ENCODE peak calls at places on chromosomes 3 and 15, in seven cellular contexts. S is NCI-H1694; Q is neural crest cell; V is NCI-H1092 treated with DMSO at 0.1 percent for 48 hours; D is stimulated activated CD4-positive, alpha-beta T cell treated with anti-CD3 and anti-CD28 coated beads, TNF-alpha, amount 100 ng/mL, for 24 hours; G is NCI-H510A treated with DMSO at 0.1 percent for 48 hours; F is activated CD8-positive, alpha-beta memory T cell treated with anti-CD3 and anti-CD28 coated beads for 48 hours. A is an unnamed sample.

GRCh38 chr3:20852712-20853111 is 666.7 kb upstream of the SGO1 start:
- DNase-seq in S (no peak), Q (no peak), V (no peak), D (no peak), G (no peak), F (no peak), A (no peak)

GRCh38 chr3:69181592-69182211 is 59.3 kb upstream of the LMOD3 start:
- DNase-seq in S (no peak), Q (peak), V (no peak), D (no peak), G (no peak), F (no peak), A (no peak)

GRCh38 chr3:106386050-106386449 is 517.2 kb upstream of the CBLB start:
- DNase-seq in S (no peak), Q (no peak), V (no peak), D (no peak), G (no peak), F (no peak), A (no peak)

GRCh38 chr3:12193485-12194165 is 34.9 kb upstream of the TIMP4 start:
- DNase-seq in S (no peak), Q (no peak), V (no peak), D (no peak), G (no peak), F (peak), A (peak)

GRCh38 chr3:55203006-55203405 is 275.1 kb upstream of the LRTM1 start:
- DNase-seq in S (no peak), Q (no peak), V (no peak), D (no peak), G (no peak), F (no peak), A (no peak)

GRCh38 chr3:2523251-2523836 is 424.7 kb downstream of the CNTN4 start:
- DNase-seq in S (no peak), Q (no peak), V (no peak), D (no peak), G (no peak), F (no peak), A (no peak)

GRCh38 chr3:113552851-113553250 is 20.5 kb downstream of the SIDT1 start:
- DNase-seq in S (no peak), Q (no peak), V (no peak), D (no peak), G (no peak), F (no peak), A (no peak)

GRCh38 chr15:49439678-49440375 is 16.8 kb downstream of the FGF7 start:
- DNase-seq in S (no peak), Q (no peak), V (no peak), D (no peak), G (no peak), F (no peak), A (no peak)

GRCh38 chr3:10707089-10707983 is 108.7 kb upstream of the SLC6A11 start:
- DNase-seq in S (no peak), Q (peak), V (no peak), D (no peak), G (no peak), F (no peak), A (no peak)

GRCh38 chr3:149638401-149639092 is 19.3 kb downstream of the WWTR1 start:
- DNase-seq in S (no peak), Q (peak), V (peak), D (no peak), G (no peak), F (no peak), A (no peak)

GRCh38 chr15:74038707-74039655 is 43.4 kb downstream of the GOLGA6A start:
- DNase-seq in S (no peak), Q (no peak), V (no peak), D (no peak), G (no peak), F (no peak), A (no peak)

GRCh38 chr3:153818338-153818737 is 302.9 kb upstream of the ARHGEF26 start:
- DNase-seq in S (no peak), Q (no peak), V (no peak), D (no peak), G (no peak), F (no peak), A (no peak)

GRCh38 chr3:178845446-178846118 is 226.0 kb downstream of the ZMAT3 start:
- DNase-seq in S (no peak), Q (no peak), V (no peak), D (no peak), G (no peak), F (no peak), A (no peak)

GRCh38 chr3:119700269-119700919 is 2.4 kb upstream of the CFAP91 start:
- DNase-seq in S (no peak), Q (no peak), V (no peak), D (peak), G (no peak), F (no peak), A (peak)

GRCh38 chr3:141410408-141410807 is 42.1 kb downstream of the ZBTB38 start:
- DNase-seq in S (no peak), Q (no peak), V (peak), D (no peak), G (no peak), F (no peak), A (peak)

GRCh38 chr3:1404270-1404669 is 311.4 kb downstream of the CNTN6 start:
- DNase-seq in S (no peak), Q (no peak), V (no peak), D (no peak), G (peak), F (no peak), A (no peak)

GRCh38 chr3:114565201-114565600 is 271.4 kb downstream of the TIGIT start:
- DNase-seq in S (no peak), Q (no peak), V (no peak), D (no peak), G (no peak), F (no peak), A (no peak)

GRCh38 chr15:31304736-31305365 is 21.8 kb upstream of the KLF13 start:
- DNase-seq in S (no peak), Q (no peak), V (peak), D (no peak), G (no peak), F (no peak), A (no peak)

GRCh38 chr3:172848910-172849309 is 98.4 kb downstream of the ECT2 start:
- DNase-seq in S (no peak), Q (no peak), V (no peak), D (no peak), G (no peak), F (no peak), A (no peak)

GRCh38 chr3:113261996-113262665 is 50.8 kb downstream of the BOC start:
- DNase-seq in S (peak), Q (no peak), V (peak), D (no peak), G (peak), F (no peak), A (no peak)

GRCh38 chr15:66951976-66952375 is 113.4 kb upstream of the SMAD3 start:
- DNase-seq in S (no peak), Q (no peak), V (no peak), D (no peak), G (no peak), F (no peak), A (peak)

GRCh38 chr15:37109952-37110630 is 9.7 kb upstream of the MEIS2 start:
- DNase-seq in S (no peak), Q (no peak), V (no peak), D (no peak), G (no peak), F (no peak), A (no peak)

GRCh38 chr15:82566690-82567089 is 26.4 kb upstream of the RPS17 start:
- DNase-seq in S (no peak), Q (no peak), V (no peak), D (no peak), G (no peak), F (no peak), A (no peak)

GRCh38 chr3:71056327-71056726 is 527.2 kb downstream of the FOXP1 start:
- DNase-seq in S (no peak), Q (no peak), V (no peak), D (no peak), G (no peak), F (no peak), A (no peak)

GRCh38 chr3:62954579-62954978 is 79.4 kb upstream of the CADPS start:
- DNase-seq in S (peak), Q (no peak), V (peak), D (no peak), G (no peak), F (no peak), A (no peak)

GRCh38 chr3:170589113-170589512 is 3.2 kb upstream of the SLC7A14 start:
- DNase-seq in S (no peak), Q (no peak), V (peak), D (no peak), G (no peak), F (no peak), A (no peak)

GRCh38 chr3:153138267-153139210 is 23.5 kb upstream of the RAP2B start:
- DNase-seq in S (no peak), Q (no peak), V (no peak), D (peak), G (no peak), F (peak), A (peak)

GRCh38 chr3:129937717-129938116 is 36.8 kb upstream of the TRH start:
- DNase-seq in S (no peak), Q (no peak), V (no peak), D (no peak), G (no peak), F (no peak), A (no peak)

GRCh38 chr3:9913601-9914000 is 3.3 kb upstream of the IL17RC start:
- DNase-seq in S (no peak), Q (no peak), V (no peak), D (no peak), G (no peak), F (no peak), A (no peak)

GRCh38 chr3:6654670-6655069 is 206.2 kb upstream of the GRM7 start:
- DNase-seq in S (no peak), Q (no peak), V (no peak), D (no peak), G (no peak), F (no peak), A (no peak)

GRCh38 chr3:41450416-41451231 is 251.3 kb downstream of the CTNNB1 start:
- DNase-seq in S (no peak), Q (no peak), V (no peak), D (no peak), G (peak), F (no peak), A (peak)

GRCh38 chr15:41517895-41518449 is 4.3 kb upstream of the LTK start:
- DNase-seq in S (no peak), Q (no peak), V (no peak), D (no peak), G (no peak), F (no peak), A (no peak)

GRCh38 chr15:38471974-38472373 is 18.0 kb downstream of the FAM98B start:
- DNase-seq in S (no peak), Q (no peak), V (no peak), D (no peak), G (no peak), F (no peak), A (no peak)

GRCh38 chr3:54067060-54067459 is 55.3 kb upstream of the CACNA2D3 start:
- DNase-seq in S (no peak), Q (no peak), V (no peak), D (no peak), G (no peak), F (no peak), A (no peak)

GRCh38 chr3:169430687-169431404 is 232.7 kb downstream of the MECOM start:
- DNase-seq in S (no peak), Q (no peak), V (no peak), D (no peak), G (no peak), F (no peak), A (peak)

GRCh38 chr3:58052373-58053273 is 44.4 kb downstream of the FLNB start:
- DNase-seq in S (no peak), Q (no peak), V (no peak), D (no peak), G (no peak), F (peak), A (peak)

GRCh38 chr3:155308831-155309230 is 15.3 kb upstream of the STRIT1 start:
- DNase-seq in S (no peak), Q (no peak), V (no peak), D (no peak), G (no peak), F (no peak), A (no peak)

A was measured in A549.